ENCODE peak calls at places on chromosomes 1 and 21, in six cellular contexts. T is stomach, P is uterus, S is DND-41, E is right atrium auricular region, C is OCI-LY7. I is an unnamed sample. For H3K9me3 and H3K4me1, the result is how much of the 10 kb centered on the place peaks cover.

GRCh38 chr1:86156571-86157455 is at the start of gene COL24A1:
- DNase-seq in T (no peak), P (no peak), S (no peak), E (peak), C (no peak), I (no peak)

GRCh38 chr1:219427989-219428388 is 184.9 kb downstream of the ZC3H11B start:
- DNase-seq in T (no peak), P (no peak), S (no peak), E (no peak), C (no peak), I (no peak)

GRCh38 chr21:37550618-37551405 is 184.2 kb downstream of the DYRK1A start:
- DNase-seq in T (peak), P (no peak), S (no peak), E (peak), C (no peak), I (no peak)

GRCh38 chr1:119686661-119687060 is 25.1 kb upstream of the PHGDH start:
- DNase-seq in T (no peak), P (no peak), S (no peak), E (no peak), C (no peak), I (no peak)

GRCh38 chr1:185300152-185300551 is 16.9 kb downstream of the IVNS1ABP start:
- DNase-seq in T (no peak), P (no peak), S (no peak), E (no peak), C (no peak), I (no peak)

GRCh38 chr1:13616234-13616633 is 32.6 kb downstream of the PDPN start:
- DNase-seq in T (no peak), P (no peak), S (no peak), E (no peak), C (no peak), I (no peak)

GRCh38 chr1:165531021-165531420 is 12.8 kb upstream of the LRRC52 start:
- DNase-seq in T (peak), P (no peak), S (no peak), E (no peak), C (no peak), I (no peak)

GRCh38 chr1:212470059-212470458 is 37.3 kb downstream of the NENF start:
- DNase-seq in T (peak), P (peak), S (no peak), E (peak), C (no peak), I (peak)

GRCh38 chr1:155540000-155540874 is 22.4 kb downstream of the ASH1L start:
- DNase-seq in T (no peak), P (no peak), S (no peak), E (no peak), C (no peak), I (no peak)

GRCh38 chr1:38454236-38454635 is 405.3 kb downstream of the RRAGC start:
- DNase-seq in T (no peak), P (no peak), S (no peak), E (no peak), C (no peak), I (peak)

GRCh38 chr1:30748699-30749401 is 8.7 kb downstream of the LAPTM5 start:
- DNase-seq in T (no peak), P (no peak), S (no peak), E (no peak), C (no peak), I (no peak)

GRCh38 chr1:196738730-196739129 is 35.9 kb upstream of the CFHR3 start:
- DNase-seq in T (no peak), P (no peak), S (peak), E (no peak), C (no peak), I (no peak)

GRCh38 chr1:209585672-209586071 is 2.2 kb downstream of the CAMK1G start:
- DNase-seq in T (peak), P (peak), S (no peak), E (peak), C (no peak), I (no peak)

GRCh38 chr1:10860682-10861081 is 64.2 kb upstream of the CASZ1 start:
- DNase-seq in T (peak), P (no peak), S (no peak), E (no peak), C (no peak), I (no peak)

GRCh38 chr1:224757508-224757907 is 141.4 kb downstream of the CNIH3 start:
- DNase-seq in T (no peak), P (no peak), S (no peak), E (no peak), C (no peak), I (no peak)

GRCh38 chr1:43750083-43750482 is 42.7 kb downstream of the ST3GAL3 start:
- DNase-seq in T (no peak), P (no peak), S (no peak), E (no peak), C (no peak), I (no peak)

DNA sequence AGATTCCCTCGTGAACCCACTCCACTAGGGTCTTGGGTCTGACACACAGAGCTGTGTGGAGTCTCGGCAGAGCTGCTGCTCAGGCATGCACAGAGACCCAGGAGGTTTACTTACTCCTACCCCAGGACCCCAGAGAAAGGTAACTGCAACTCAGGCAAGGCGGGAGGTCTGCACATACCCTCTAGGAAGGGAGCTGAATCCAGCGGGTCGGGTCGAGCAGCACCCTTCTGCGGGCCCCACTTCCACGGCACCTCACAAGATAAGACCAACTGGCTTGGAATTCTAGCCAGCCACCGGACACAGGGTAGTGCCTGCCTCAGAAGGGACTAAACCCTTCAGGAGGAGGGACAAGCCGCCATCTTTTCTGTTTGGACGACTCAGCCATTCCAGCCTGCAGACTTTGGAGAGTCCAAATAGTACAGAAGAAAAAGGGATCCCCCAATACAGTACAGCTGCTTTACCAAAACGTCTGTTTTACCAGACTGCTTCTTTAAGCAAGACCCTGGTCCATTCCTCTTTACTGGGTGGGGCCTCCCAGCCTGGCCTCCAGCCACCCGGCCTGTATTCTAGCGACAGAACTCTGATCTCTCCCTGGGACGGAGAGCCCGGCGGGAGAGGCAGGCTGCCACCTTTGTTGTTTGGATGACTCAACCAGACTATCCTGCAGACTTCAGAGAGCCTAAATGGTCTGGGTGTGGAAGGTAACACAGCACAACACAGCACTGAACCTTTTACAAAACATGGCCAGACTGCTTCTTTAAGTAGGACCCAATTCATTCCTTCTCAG is 554.6 kb upstream of the BEND5 start:
- DNase-seq in T (no peak), P (no peak), S (no peak), E (no peak), C (no peak), I (no peak)
- H3K9me3 ChIP-seq in T (under half), P (under half), S (under half), E (under half), C (under half), I (under half)

DNA sequence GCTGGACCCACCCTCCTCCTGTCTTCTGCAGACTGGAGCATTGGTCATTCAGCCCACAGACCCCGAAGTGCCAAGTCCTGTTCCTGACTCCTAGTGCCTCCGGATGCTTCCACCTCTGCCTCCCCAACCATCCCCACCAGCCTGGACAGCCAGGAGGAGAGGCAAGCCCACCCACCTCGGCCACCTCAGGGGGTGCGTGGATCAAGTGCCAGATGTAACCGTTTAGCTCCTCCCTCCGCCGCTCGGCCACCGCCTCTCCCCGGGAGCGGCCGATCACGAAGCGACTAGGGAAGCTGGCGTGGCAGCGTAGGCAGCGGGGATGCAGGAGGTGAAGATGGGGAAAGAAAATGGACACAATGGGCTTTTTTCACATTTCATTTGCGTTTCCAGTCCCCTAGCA is 18.1 kb upstream of the PPP1R15B start:
- DNase-seq in T (peak), P (peak), S (no peak), E (no peak), C (no peak), I (peak)
- H3K4me3 ChIP-seq in T (no peak), P (no peak), S (no peak), E (no peak), C (no peak), I (no peak)

GRCh38 chr21:46215436-46216131 is 13.0 kb downstream of the LSS start:
- DNase-seq in T (no peak), P (peak), S (no peak), E (no peak), C (no peak), I (no peak)

GRCh38 chr21:46216132-46216747 is 12.3 kb downstream of the LSS start:
- DNase-seq in T (no peak), P (peak), S (no peak), E (no peak), C (no peak), I (no peak)

GRCh38 chr21:46219591-46220239 is 8.9 kb downstream of the LSS start:
- DNase-seq in T (no peak), P (peak), S (no peak), E (no peak), C (no peak), I (no peak)

GRCh38 chr21:46218906-46219590 is 9.5 kb downstream of the LSS start:
- DNase-seq in T (no peak), P (peak), S (no peak), E (no peak), C (no peak), I (no peak)

GRCh38 chr21:46217511-46218196 is 10.9 kb downstream of the LSS start:
- DNase-seq in T (no peak), P (peak), S (no peak), E (no peak), C (no peak), I (no peak)
- H3K4me1 ChIP-seq in T (under half), P (under half), S (under half), E (under half), C (under half), I (under half)

DNA sequence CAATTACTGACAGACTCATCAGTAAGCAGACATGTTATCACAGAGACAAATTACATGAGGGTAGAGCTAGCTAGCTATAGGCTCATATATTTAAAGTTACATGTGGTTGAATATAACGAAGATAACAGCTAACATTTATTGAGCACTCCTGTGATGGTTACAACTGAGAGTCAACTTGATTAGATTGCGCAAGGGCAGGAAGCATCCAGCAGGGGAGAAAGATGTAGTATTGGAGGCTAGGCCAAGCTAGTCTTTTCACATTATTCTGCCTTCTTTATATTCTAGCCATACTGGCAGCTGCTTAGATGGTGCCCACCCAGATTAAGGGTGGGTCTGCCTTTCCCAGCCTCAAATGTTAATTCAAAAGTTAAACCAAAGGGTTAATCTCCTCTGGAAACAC is 37.1 kb downstream of the PIGK start:
- DNase-seq in T (no peak), P (no peak), S (no peak), E (no peak), C (no peak), I (no peak)
- H3K9me3 ChIP-seq in T (under half), P (under half), S (under half), E (under half), C (under half), I (under half)

GRCh38 chr21:44925027-44925755 is 4.5 kb upstream of the ITGB2 start:
- DNase-seq in T (no peak), P (no peak), S (no peak), E (no peak), C (no peak), I (no peak)
- H3K4me3 ChIP-seq in T (no peak), P (no peak), S (no peak), E (no peak), C (no peak), I (no peak)

DNA sequence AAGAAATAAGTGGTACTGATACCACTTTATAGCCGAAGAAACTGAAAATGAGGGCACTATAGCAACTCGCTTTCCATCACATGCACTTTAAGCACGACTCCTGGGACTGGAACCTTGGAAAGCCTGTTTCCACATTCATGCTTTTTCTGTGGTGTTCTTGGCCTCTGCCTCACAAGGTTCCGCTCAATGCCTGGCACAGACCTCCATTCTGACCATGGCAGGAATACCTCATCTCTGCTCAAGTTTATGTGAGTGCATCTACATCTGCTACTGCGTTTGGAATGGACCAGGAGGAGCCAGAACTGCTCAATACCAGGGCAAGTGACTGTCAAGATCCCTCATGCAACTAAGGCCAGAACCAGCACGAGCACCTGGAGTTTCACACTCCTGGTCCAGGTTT is 11.6 kb downstream of the NGF start:
- DNase-seq in T (no peak), P (no peak), S (no peak), E (no peak), C (no peak), I (no peak)
- H3K4me1 ChIP-seq in T (under half), P (under half), S (under half), E (under half), C (under half), I (half or more)

GRCh38 chr1:223175032-223175431 is 32.0 kb upstream of the TLR5 start:
- DNase-seq in T (no peak), P (no peak), S (no peak), E (no peak), C (no peak), I (no peak)
- H3K9me3 ChIP-seq in T (under half), P (under half), S (under half), E (under half), C (under half), I (under half)

GRCh38 chr1:179953974-179954493 is 576 bp upstream of the CEP350 start:
- DNase-seq in T (no peak), P (peak), S (no peak), E (peak), C (peak), I (no peak)
- H3K4me3 ChIP-seq in T (peak), P (peak), S (peak), E (peak), C (peak), I (peak)

GRCh38 chr1:17209446-17209845 is 4.5 kb downstream of the PADI1 start:
- DNase-seq in T (no peak), P (no peak), S (no peak), E (no peak), C (no peak), I (no peak)
- H3K4me1 ChIP-seq in T (under half), P (under half), S (under half), E (under half), C (under half), I (half or more)

GRCh38 chr21:44316277-44316900 is 16.5 kb downstream of the PFKL start:
- DNase-seq in T (no peak), P (no peak), S (no peak), E (no peak), C (no peak), I (no peak)

GRCh38 chr21:44314128-44314527 is 14.3 kb downstream of the PFKL start:
- DNase-seq in T (no peak), P (no peak), S (no peak), E (no peak), C (no peak), I (no peak)

GRCh38 chr21:44315691-44316208 is 15.9 kb downstream of the PFKL start:
- DNase-seq in T (no peak), P (no peak), S (no peak), E (no peak), C (no peak), I (no peak)

GRCh38 chr21:44313451-44313850 is 13.6 kb downstream of the PFKL start:
- DNase-seq in T (no peak), P (no peak), S (no peak), E (no peak), C (no peak), I (no peak)

DNA sequence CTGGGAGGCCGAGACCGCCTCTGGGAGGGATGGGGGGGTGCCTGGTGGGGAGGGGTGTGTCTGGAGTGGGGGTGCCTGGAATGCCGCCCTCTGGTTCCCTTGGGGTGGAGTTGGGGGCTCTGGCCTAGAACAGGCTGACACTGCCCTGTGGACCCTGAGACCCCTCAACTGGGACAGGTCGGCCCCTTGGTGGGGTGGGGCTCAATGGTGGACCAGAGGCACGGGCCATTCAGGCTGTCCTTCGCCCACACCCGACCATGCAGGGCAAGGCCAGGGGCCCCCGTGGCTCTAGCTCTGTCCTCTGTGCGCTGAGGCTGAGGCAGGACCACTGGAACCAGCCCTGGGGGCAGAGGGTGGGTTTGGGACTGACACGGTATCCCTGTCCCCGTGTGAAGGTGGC is 14.7 kb downstream of the PFKL start:
- DNase-seq in T (no peak), P (no peak), S (no peak), E (no peak), C (no peak), I (no peak)
- H3K9me3 ChIP-seq in T (under half), P (under half), S (under half), E (under half), C (under half), I (under half)